ENCODE peak calls at places on chromosome 16, in six cellular contexts. W is choroid plexus epithelial cell, R is tibial nerve, P is IMR-90, B is GM23338, V is H1. T is an unnamed sample.
A peak's percentile ranks its signal among the peaks of the same experiment; 100 is the strongest.

GRCh38 chr16:81369888-81370504 is 55.2 kb downstream of the GAN start:
- DNase-seq in W (no peak), R (no peak), P (no peak), B (no peak), V (no peak), T (no peak)

GRCh38 chr16:68778551-68779231 is 41.6 kb downstream of the CDH1 start:
- DNase-seq in W (peak; percentile 32), R (no peak), P (no peak), B (peak; percentile 83), V (no peak), T (no peak)

GRCh38 chr16:82824408-82824807 is 197.6 kb downstream of the CDH13 start:
- DNase-seq in W (peak; percentile 20), R (no peak), P (no peak), B (no peak), V (no peak), T (no peak)

GRCh38 chr16:89687092-89687940 is 827 bp downstream of the CDK10 start:
- DNase-seq in W (peak; percentile 63), R (no peak), P (peak; percentile 52), B (peak; percentile 59), V (no peak), T (no peak)

GRCh38 chr16:31253642-31254045 is 6.1 kb upstream of the ITGAM start:
- DNase-seq in W (peak; percentile 31), R (peak; percentile 28), P (no peak), B (no peak), V (no peak), T (no peak)

GRCh38 chr16:85369741-85370528 is 243.2 kb upstream of the GSE1 start:
- DNase-seq in W (peak; percentile 47), R (peak; percentile 70), P (no peak), B (peak; percentile 79), V (no peak), T (no peak)

GRCh38 chr16:51569204-51569911 is 418.3 kb upstream of the SALL1 start:
- DNase-seq in W (peak; percentile 23), R (no peak), P (no peak), B (no peak), V (no peak), T (no peak)

GRCh38 chr16:30406911-30407793 is at the start of gene ZNF771:
- DNase-seq in W (peak; percentile 87), R (peak; percentile 92), P (peak; percentile 76), B (peak; percentile 97), V (peak; percentile 78), T (peak; percentile 64)

GRCh38 chr16:72666267-72666666 is 381.7 kb downstream of the ZFHX3 start:
- DNase-seq in W (peak; percentile 28), R (no peak), P (peak; percentile 12), B (no peak), V (no peak), T (no peak)

GRCh38 chr16:4935231-4935855 is 1.6 kb downstream of the PPL start:
- DNase-seq in W (no peak), R (peak; percentile 84), P (no peak), B (no peak), V (no peak), T (peak; percentile 84)

GRCh38 chr16:48820379-48820778 is 210.4 kb upstream of the N4BP1 start:
- DNase-seq in W (no peak), R (no peak), P (no peak), B (no peak), V (no peak), T (no peak)

GRCh38 chr16:66619534-66620418 is 15.3 kb downstream of the CMTM3 start:
- DNase-seq in W (peak; percentile 83), R (no peak), P (peak; percentile 65), B (no peak), V (no peak), T (no peak)

GRCh38 chr16:84600343-84601229 is 17.3 kb downstream of the COTL1 start:
- DNase-seq in W (peak; percentile 44), R (no peak), P (peak; percentile 43), B (no peak), V (no peak), T (no peak)

GRCh38 chr16:803751-804075 is 3.2 kb upstream of the GNG13 start:
- DNase-seq in W (no peak), R (no peak), P (no peak), B (no peak), V (no peak), T (no peak)

GRCh38 chr16:24318670-24319069 is 62.5 kb downstream of the CACNG3 start:
- DNase-seq in W (no peak), R (no peak), P (no peak), B (peak; percentile 71), V (peak; percentile 15), T (no peak)

GRCh38 chr16:15053904-15054303 is 2.0 kb downstream of the NTAN1 start:
- DNase-seq in W (no peak), R (no peak), P (no peak), B (no peak), V (no peak), T (no peak)

GRCh38 chr16:81723098-81723723 is 55.9 kb upstream of the PLCG2 start:
- DNase-seq in W (peak; percentile 94), R (peak; percentile 89), P (peak; percentile 80), B (peak; percentile 94), V (no peak), T (peak; percentile 55)

GRCh38 chr16:50182441-50182840 is 29.3 kb downstream of the TENT4B start:
- DNase-seq in W (no peak), R (no peak), P (no peak), B (no peak), V (no peak), T (no peak)

GRCh38 chr16:67213197-67214019 is 13.5 kb upstream of the TMEM208 start:
- DNase-seq in W (no peak), R (no peak), P (no peak), B (no peak), V (no peak), T (no peak)

GRCh38 chr16:49934557-49935260 is 78.8 kb upstream of the ZNF423 start:
- DNase-seq in W (no peak), R (no peak), P (no peak), B (no peak), V (no peak), T (no peak)

GRCh38 chr16:85136705-85137322 is 24.5 kb upstream of the CIBAR2 start:
- DNase-seq in W (peak; percentile 81), R (peak; percentile 42), P (no peak), B (peak; percentile 63), V (no peak), T (no peak)

DNA sequence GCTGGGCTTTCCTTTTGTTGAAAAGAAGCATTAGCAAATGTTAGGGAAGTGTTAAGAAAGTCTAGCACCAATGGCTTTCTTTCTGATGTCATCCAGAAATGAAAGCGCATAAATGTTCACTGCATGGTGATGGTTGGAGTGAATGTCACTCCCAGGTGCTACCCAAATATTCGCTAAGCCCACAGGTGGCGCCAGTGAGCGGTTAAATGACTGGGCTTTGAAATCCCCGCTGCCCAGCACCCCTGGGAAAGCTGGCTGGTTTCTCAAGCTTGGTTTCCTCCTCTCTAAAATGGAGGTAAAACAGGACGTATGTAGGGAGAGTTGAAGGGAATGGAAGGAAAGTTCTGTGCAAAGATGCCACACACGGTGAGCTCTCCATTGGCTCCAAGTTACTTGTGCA is 104.4 kb downstream of the IRX5 start:
- DNase-seq in W (no peak), R (no peak), P (no peak), B (peak; percentile 90), V (no peak), T (no peak)
- TF ChIP-seq CTCF in W (peak; percentile 17), R (no peak), P (peak; percentile 15), B (peak; percentile 77), V (peak; percentile 81), T (peak; percentile 47)

DNA sequence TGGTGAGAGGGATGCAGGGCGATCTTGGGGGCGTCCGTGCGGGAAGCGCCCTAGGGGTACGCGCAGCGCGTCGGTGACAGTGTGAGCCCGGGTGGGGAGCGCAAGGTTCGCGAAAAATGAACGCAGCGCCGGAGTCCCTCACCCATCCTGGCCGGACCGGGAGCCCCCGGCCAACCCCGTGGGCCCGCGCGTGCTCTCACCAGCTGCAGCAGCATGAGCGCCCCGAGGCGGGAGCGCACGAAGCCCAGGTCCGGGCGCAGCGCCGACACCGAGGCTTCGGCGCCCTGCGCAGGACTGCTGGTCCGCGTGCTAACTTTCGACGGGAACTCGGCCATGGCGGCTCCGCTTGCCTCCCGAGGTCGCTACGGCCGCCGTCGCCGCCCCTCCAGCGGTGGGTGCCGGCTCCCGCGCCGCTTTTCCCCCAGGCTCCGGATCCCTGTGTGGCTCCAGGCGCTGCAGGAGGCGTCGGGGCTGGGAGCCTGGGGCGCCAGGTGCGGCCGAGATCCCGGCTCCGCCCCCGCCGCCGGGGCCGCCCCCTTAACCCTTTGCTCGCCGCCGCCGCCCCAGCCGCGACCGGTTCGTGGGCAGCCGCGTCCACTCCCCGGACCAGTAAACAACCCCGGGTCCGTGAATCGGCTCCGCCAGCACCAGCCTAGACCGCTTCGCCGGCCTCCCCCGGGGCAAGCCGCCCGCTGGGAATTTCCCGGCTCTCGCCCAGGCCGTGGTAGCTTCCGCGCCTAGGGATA is at the start of gene PLLP:
- DNase-seq in W (peak; percentile 28), R (no peak), P (peak; percentile 8), B (peak; percentile 68), V (no peak), T (no peak)
- TF ChIP-seq CTCF in W (no peak), R (no peak), P (no peak), B (no peak), V (no peak), T (no peak)

GRCh38 chr16:8632675-8633182 is 11.2 kb downstream of the METTL22 start:
- DNase-seq in W (no peak), R (peak; percentile 15), P (no peak), B (no peak), V (no peak), T (no peak)

GRCh38 chr16:8631818-8632217 is 10.3 kb downstream of the METTL22 start:
- DNase-seq in W (no peak), R (no peak), P (no peak), B (no peak), V (no peak), T (no peak)

GRCh38 chr16:8639694-8640093 is 18.2 kb downstream of the METTL22 start:
- DNase-seq in W (no peak), R (no peak), P (no peak), B (no peak), V (no peak), T (no peak)

GRCh38 chr16:8631373-8631772 is 9.9 kb downstream of the METTL22 start:
- DNase-seq in W (no peak), R (no peak), P (no peak), B (no peak), V (no peak), T (no peak)

GRCh38 chr16:8634991-8635736 is 13.7 kb downstream of the METTL22 start:
- DNase-seq in W (peak; percentile 75), R (no peak), P (peak; percentile 28), B (peak; percentile 87), V (peak; percentile 43), T (no peak)
- TF ChIP-seq CTCF in W (peak; percentile 98), R (peak; percentile 19), P (peak; percentile 83), B (peak; percentile 99), V (peak; percentile 99), T (peak; percentile 53)

GRCh38 chr16:1922357-1922756 is 4.1 kb upstream of the HS3ST6 start:
- DNase-seq in W (no peak), R (no peak), P (no peak), B (no peak), V (no peak), T (no peak)

GRCh38 chr16:1926223-1926718 is 8.1 kb upstream of the HS3ST6 start:
- DNase-seq in W (no peak), R (no peak), P (no peak), B (no peak), V (no peak), T (no peak)

GRCh38 chr16:1920727-1921155 is 2.5 kb upstream of the HS3ST6 start:
- DNase-seq in W (peak; percentile 28), R (no peak), P (no peak), B (peak; percentile 92), V (no peak), T (no peak)

GRCh38 chr16:1924095-1924494 is 5.9 kb upstream of the HS3ST6 start:
- DNase-seq in W (no peak), R (no peak), P (no peak), B (no peak), V (no peak), T (no peak)

GRCh38 chr16:1923299-1924034 is 5.3 kb upstream of the HS3ST6 start:
- DNase-seq in W (peak; percentile 26), R (no peak), P (no peak), B (peak; percentile 83), V (peak; percentile 49), T (peak; percentile 43)
- TF ChIP-seq CTCF in W (peak; percentile 52), R (no peak), P (peak; percentile 41), B (peak; percentile 59), V (peak; percentile 59), T (peak; percentile 18)